ENCODE peak calls at places on chromosome 4, in four cellular contexts. A is progenitor cell of endocrine pancreas, G is IMR-90, P is Kasumi-1. K is an unnamed sample.

GRCh38 chr4:174041555-174042110 is 241.8 kb downstream of the FBXO8 start:
- DNase-seq in P (no peak), A (no peak), G (no peak), K (no peak)

GRCh38 chr4:76233534-76233933 is 18.0 kb upstream of the FAM47E start:
- DNase-seq in G (no peak), A (no peak), P (no peak), K (peak; percentile 21)

GRCh38 chr4:38132843-38133662 is 172.9 kb downstream of the PTTG2 start:
- DNase-seq in G (no peak), A (no peak), P (no peak), K (no peak)

GRCh38 chr4:47349323-47349722 is 114.2 kb downstream of the COMMD8 start:
- DNase-seq in A (no peak), G (peak; percentile 89), P (no peak), K (peak; percentile 50)

GRCh38 chr4:119665718-119666117 is 37.1 kb upstream of the PDE5A start:
- DNase-seq in P (no peak), G (no peak), A (no peak), K (no peak)

GRCh38 chr4:159296061-159296460 is 193.2 kb downstream of the RAPGEF2 start:
- DNase-seq in P (no peak), A (no peak), G (peak; percentile 85), K (peak; percentile 58)

GRCh38 chr4:8283631-8284121 is 14.1 kb downstream of the HTRA3 start:
- DNase-seq in A (no peak), P (no peak), G (no peak), K (no peak)

GRCh38 chr4:175421506-175421905 is 390.6 kb downstream of the GPM6A start:
- DNase-seq in G (peak; percentile 66), A (no peak), P (no peak), K (peak; percentile 76)

GRCh38 chr4:122309988-122310626 is 68.7 kb upstream of the ADAD1 start:
- DNase-seq in P (peak; percentile 43), G (peak; percentile 18), A (no peak), K (peak; percentile 38)

GRCh38 chr4:55437356-55437796 is 41.6 kb downstream of the TMEM165 start:
- DNase-seq in A (no peak), P (no peak), G (peak; percentile 75), K (peak; percentile 73)

GRCh38 chr4:40227284-40227683 is 30.5 kb downstream of the RHOH start:
- DNase-seq in A (no peak), P (peak; percentile 20), G (no peak), K (peak; percentile 49)